ENCODE peak calls at places on chromosomes 11 and 22, in nine cellular contexts. W is K562, D is sigmoid colon, E is transverse colon, N is upper lobe of left lung, P is suprapubic skin, J is esophagus muscularis mucosa, K is GM12878, O is H1. T is an unnamed sample.

GRCh38 chr22:25100972-25101371 is 98.7 kb upstream of the CRYBB3 start:
- DNase-seq in E (no peak), O (no peak), K (no peak), W (peak), P (no peak), J (no peak), D (no peak), N (no peak), T (no peak)

GRCh38 chr22:47965896-47966295 is 1203.4 kb downstream of the TBC1D22A start:
- DNase-seq in D (no peak), O (no peak), J (peak), N (no peak), W (no peak), K (no peak), P (no peak), E (no peak), T (no peak)

GRCh38 chr22:24146791-24147353 is 34.4 kb upstream of the SUSD2 start:
- DNase-seq in N (no peak), W (no peak), K (no peak), D (peak), J (no peak), P (no peak), E (peak), O (peak), T (no peak)

GRCh38 chr11:60842688-60843605 is 1.0 kb downstream of the CCDC86 start:
- DNase-seq in E (no peak), D (no peak), P (no peak), W (no peak), K (no peak), J (no peak), O (no peak), N (no peak), T (no peak)

GRCh38 chr11:111835665-111836064 is 35.7 kb downstream of the ALG9 start:
- DNase-seq in W (no peak), D (no peak), N (no peak), K (no peak), O (no peak), J (no peak), E (no peak), P (no peak), T (no peak)

GRCh38 chr22:29218758-29219408 is 13.2 kb downstream of the EMID1 start:
- DNase-seq in N (no peak), K (no peak), P (peak), W (no peak), D (peak), O (no peak), E (no peak), J (no peak), T (no peak)

GRCh38 chr11:124179311-124179710 is 3.8 kb upstream of the OR10D3 start:
- DNase-seq in O (no peak), E (no peak), K (no peak), N (no peak), J (no peak), D (no peak), W (no peak), P (no peak), T (no peak)

GRCh38 chr11:68756171-68756766 is 4.9 kb upstream of the TESMIN start:
- DNase-seq in K (no peak), W (no peak), O (no peak), E (no peak), N (no peak), J (no peak), D (no peak), P (no peak), T (no peak)

GRCh38 chr11:107857550-107858216 is 904 bp downstream of the SLC35F2 start:
- DNase-seq in E (no peak), W (no peak), O (peak), P (peak), K (no peak), J (no peak), D (peak), N (no peak), T (no peak)

GRCh38 chr11:6637871-6638270 is 17.7 kb downstream of the DCHS1 start:
- DNase-seq in D (peak), W (no peak), J (no peak), E (no peak), O (no peak), K (no peak), P (no peak), N (peak), T (peak)

GRCh38 chr11:115298613-115299012 is 205.6 kb downstream of the CADM1 start:
- DNase-seq in E (no peak), K (no peak), O (no peak), N (no peak), P (no peak), J (no peak), D (no peak), W (no peak), T (no peak)

GRCh38 chr11:5038336-5038735 is 8.0 kb upstream of the OR52J3 start:
- DNase-seq in K (no peak), N (no peak), D (no peak), E (no peak), J (no peak), P (no peak), O (no peak), W (no peak), T (no peak)

GRCh38 chr11:12860827-12861226 is 148.3 kb upstream of the RASSF10 start:
- DNase-seq in J (no peak), W (no peak), D (no peak), P (no peak), O (no peak), E (no peak), N (no peak), K (no peak), T (no peak)

GRCh38 chr11:131688056-131688693 is 317.8 kb downstream of the NTM start:
- DNase-seq in W (peak), J (no peak), D (no peak), E (peak), O (peak), K (no peak), N (peak), P (no peak), T (peak)

GRCh38 chr11:46876471-46876870 is 30.4 kb upstream of the CKAP5 start:
- DNase-seq in J (no peak), P (no peak), N (no peak), D (peak), W (no peak), E (no peak), K (no peak), O (no peak), T (no peak)

GRCh38 chr22:50303515-50303847 is 4.0 kb downstream of the PLXNB2 start:
- DNase-seq in P (no peak), E (no peak), J (no peak), K (no peak), O (no peak), W (no peak), D (no peak), N (no peak), T (no peak)

GRCh38 chr11:114251797-114252327 is 44.3 kb upstream of the NNMT start:
- DNase-seq in J (no peak), E (no peak), O (no peak), W (peak), K (no peak), P (no peak), N (no peak), D (peak), T (no peak)

GRCh38 chr11:102118937-102119336 is 8.7 kb downstream of the YAP1 start:
- DNase-seq in W (no peak), K (no peak), J (no peak), O (no peak), P (no peak), D (no peak), E (no peak), N (no peak), T (no peak)

GRCh38 chr11:101049123-101049522 is 80.5 kb downstream of the PGR start:
- DNase-seq in W (peak), D (no peak), K (no peak), P (no peak), E (no peak), N (no peak), O (no peak), J (no peak), T (no peak)

GRCh38 chr11:1111545-1112212 is 37.0 kb downstream of the MUC2 start:
- DNase-seq in J (no peak), D (peak), N (no peak), E (no peak), K (no peak), W (no peak), O (no peak), P (peak), T (no peak)
- TF ChIP-seq POLR2A in J (no peak), D (no peak), N (no peak), E (no peak), K (no peak), W (no peak), O (no peak), P (no peak), T (no peak)

GRCh38 chr22:37331811-37332536 is 49.7 kb downstream of the CYTH4 start:
- DNase-seq in W (peak), P (no peak), D (no peak), O (no peak), K (no peak), E (no peak), N (no peak), J (no peak), T (no peak)
- TF ChIP-seq EP300 in W (no peak), P (no peak), D (no peak), O (no peak), K (no peak), E (no peak), N (no peak), J (no peak), T (no peak)

GRCh38 chr22:44358723-44359440 is 46.1 kb upstream of the SHISAL1 start:
- DNase-seq in E (no peak), J (no peak), D (peak), K (no peak), N (no peak), P (peak), W (no peak), O (no peak), T (no peak)

GRCh38 chr22:44360306-44360685 is 47.5 kb upstream of the SHISAL1 start:
- DNase-seq in P (no peak), O (no peak), N (no peak), E (no peak), J (no peak), K (no peak), W (no peak), D (no peak), T (no peak)

GRCh38 chr22:44359496-44360110 is 46.9 kb upstream of the SHISAL1 start:
- DNase-seq in P (peak), D (peak), E (no peak), N (no peak), J (no peak), W (no peak), O (no peak), K (no peak), T (no peak)

GRCh38 chr22:44357296-44357961 is 44.7 kb upstream of the SHISAL1 start:
- DNase-seq in J (no peak), O (no peak), N (no peak), P (no peak), W (no peak), K (no peak), E (no peak), D (no peak), T (no peak)

GRCh38 chr22:44357962-44358553 is 45.3 kb upstream of the SHISAL1 start:
- DNase-seq in P (peak), J (no peak), W (no peak), O (no peak), K (no peak), E (peak), N (no peak), D (peak), T (no peak)
- TF ChIP-seq POLR2AphosphoS5 in P (no peak), J (peak), W (no peak), O (no peak), K (no peak), E (peak), N (no peak), D (peak), T (peak)

GRCh38 chr22:17271711-17272451 is 52.6 kb upstream of the ADA2 start:
- DNase-seq in W (no peak), E (no peak), D (peak), J (no peak), O (no peak), N (no peak), K (no peak), P (no peak), T (no peak)

GRCh38 chr22:17269607-17270261 is 50.5 kb upstream of the ADA2 start:
- DNase-seq in W (no peak), P (no peak), D (no peak), E (peak), N (no peak), J (no peak), O (no peak), K (no peak), T (no peak)

GRCh38 chr22:17267661-17268330 is 48.6 kb upstream of the ADA2 start:
- DNase-seq in J (no peak), K (no peak), D (no peak), E (no peak), N (no peak), W (no peak), P (no peak), O (no peak), T (no peak)

GRCh38 chr22:17268501-17269223 is 49.4 kb upstream of the ADA2 start:
- DNase-seq in O (no peak), N (no peak), K (no peak), W (peak), P (no peak), J (no peak), D (no peak), E (no peak), T (no peak)

DNA sequence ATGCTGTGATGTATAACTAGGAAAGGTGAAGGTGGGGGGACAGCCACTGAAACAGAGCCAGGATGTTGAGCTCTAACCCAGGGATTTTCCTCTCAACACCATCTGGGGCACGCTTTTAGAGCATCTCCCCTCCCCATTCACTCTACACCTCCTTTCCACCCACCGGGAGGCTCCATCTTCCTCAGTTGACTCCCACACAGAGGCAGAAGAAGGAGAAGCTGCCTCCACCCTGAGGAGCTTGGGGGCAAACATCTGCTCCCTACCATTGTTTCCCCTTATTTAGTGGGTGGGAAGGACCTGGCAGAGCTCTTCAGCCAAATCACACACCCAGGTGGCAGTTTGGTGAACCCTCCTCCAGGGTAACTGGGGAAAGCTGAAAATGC is 50.0 kb upstream of the ADA2 start:
- DNase-seq in E (no peak), D (no peak), O (no peak), K (no peak), P (no peak), N (no peak), W (no peak), J (no peak), T (no peak)
- TF ChIP-seq POLR2A in E (no peak), D (no peak), O (no peak), K (no peak), P (no peak), N (no peak), W (no peak), J (no peak), T (no peak)

DNA sequence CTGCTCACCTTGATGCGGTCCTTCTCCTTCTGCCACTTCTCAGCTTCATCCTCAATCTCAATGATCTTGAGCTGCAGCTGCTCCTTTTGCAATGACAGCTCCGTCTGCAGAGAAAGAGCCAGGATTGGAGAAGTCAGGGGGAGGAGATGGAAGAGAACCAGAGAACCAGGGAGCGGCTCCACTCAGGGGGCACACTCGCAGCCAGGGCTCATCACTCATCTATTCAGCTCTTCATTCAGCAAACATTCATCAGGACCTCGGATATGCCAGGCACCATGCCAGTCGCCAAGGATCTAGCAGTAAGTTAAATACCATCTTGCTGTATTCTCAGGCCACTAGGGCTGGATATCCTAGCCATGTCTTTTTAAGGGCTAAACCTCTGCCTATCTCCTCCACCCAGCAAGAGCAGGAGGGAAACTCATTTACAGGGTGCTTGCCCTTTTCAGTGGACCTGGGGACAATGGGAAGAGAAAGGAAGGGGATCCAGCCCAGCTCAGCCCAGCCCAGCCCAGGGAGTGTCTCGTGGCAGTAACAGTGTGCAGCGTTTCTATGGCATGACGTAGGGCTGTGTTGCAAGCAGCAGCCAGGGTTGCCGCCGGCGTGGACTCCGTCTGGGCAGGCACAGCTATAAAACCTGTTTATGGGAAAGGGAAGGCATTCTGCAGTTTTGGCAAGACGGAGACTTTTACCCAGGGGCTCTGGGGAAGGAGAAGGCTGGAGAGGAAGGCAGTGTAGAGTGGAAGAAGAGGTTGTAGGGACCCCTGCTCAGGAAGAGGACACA is 9.3 kb downstream of the TRIM29 start:
- DNase-seq in N (no peak), O (no peak), J (no peak), W (no peak), E (peak), P (peak), K (no peak), D (peak), T (no peak)
- TF ChIP-seq EP300 in N (no peak), O (no peak), J (no peak), W (no peak), E (no peak), P (no peak), K (no peak), D (no peak), T (no peak)

DNA sequence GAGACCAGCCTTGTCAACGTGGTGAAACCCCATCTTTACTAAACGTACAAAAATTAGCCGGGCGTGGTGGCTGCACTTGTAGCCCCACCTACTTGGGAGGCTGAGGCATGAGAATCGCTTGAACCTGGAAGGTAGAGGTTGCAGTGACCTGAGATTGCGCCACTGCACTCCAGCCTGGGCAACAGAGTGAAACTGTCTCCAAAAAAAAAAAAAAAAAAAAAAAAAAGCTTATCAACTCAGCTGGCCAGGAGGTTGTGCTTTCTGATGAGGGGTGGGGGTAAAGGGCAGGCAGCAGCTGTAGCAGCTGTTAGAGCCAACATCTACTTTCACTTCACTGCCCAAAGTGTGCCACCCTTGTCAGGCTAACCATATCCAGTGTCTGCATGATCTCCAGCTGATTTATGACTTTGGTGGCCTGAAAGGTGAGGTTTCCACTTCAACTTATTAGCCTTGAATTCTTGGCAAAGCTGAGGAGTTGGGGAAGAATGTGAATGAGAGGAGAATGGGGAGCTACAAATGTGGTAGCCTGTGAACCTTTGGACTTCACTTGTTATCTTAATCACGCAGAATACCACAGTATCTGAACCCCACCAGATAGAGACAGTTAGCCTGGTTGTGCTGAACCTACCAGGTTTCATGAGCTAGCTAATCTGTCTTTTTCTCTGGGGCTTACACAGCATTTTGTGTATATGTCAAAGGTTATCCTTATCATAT is 19.6 kb downstream of the RNF121 start:
- DNase-seq in J (no peak), E (peak), O (no peak), K (no peak), D (no peak), N (no peak), W (peak), P (no peak), T (peak)
- TF ChIP-seq POLR2AphosphoS5 in J (no peak), E (no peak), O (no peak), K (no peak), D (no peak), N (no peak), W (peak), P (no peak), T (no peak)